ENCODE peak calls at places on chromosomes 3 and 15, in four cellular contexts. One of them, this sample, is unnamed.

GRCh38 chr15:99566157-99566900 is 545 bp downstream of the MEF2A start:
- DNase-seq in A549: no peak
- DNase-seq in SK-N-SH: peak
- DNase-seq in HepG2: no peak
- DNase-seq in this sample: no peak

GRCh38 chr3:8336456-8336855 is 165.2 kb upstream of the LMCD1 start:
- DNase-seq in SK-N-SH: no peak
- DNase-seq in A549: peak
- DNase-seq in HepG2: peak
- DNase-seq in this sample: peak

GRCh38 chr3:42139740-42140453 is 48.7 kb downstream of the TRAK1 start:
- DNase-seq in SK-N-SH: no peak
- DNase-seq in HepG2: no peak
- DNase-seq in A549: no peak
- DNase-seq in this sample: no peak

GRCh38 chr3:137692803-137693431 is 71.2 kb upstream of the SOX14 start:
- DNase-seq in A549: peak
- DNase-seq in HepG2: peak
- DNase-seq in SK-N-SH: peak
- DNase-seq in this sample: peak

GRCh38 chr3:141176775-141177174 is 54.9 kb upstream of the PXYLP1 start:
- DNase-seq in HepG2: no peak
- DNase-seq in SK-N-SH: no peak
- DNase-seq in A549: no peak
- DNase-seq in this sample: no peak

GRCh38 chr3:112403101-112403500 is 70.1 kb downstream of the CD200 start:
- DNase-seq in SK-N-SH: no peak
- DNase-seq in HepG2: no peak
- DNase-seq in A549: no peak
- DNase-seq in this sample: no peak

GRCh38 chr15:90529369-90530249 is at the start of gene CRTC3:
- DNase-seq in A549: peak
- DNase-seq in HepG2: no peak
- DNase-seq in SK-N-SH: peak
- DNase-seq in this sample: peak

GRCh38 chr3:46998121-46998851 is 18.8 kb downstream of the NBEAL2 start:
- DNase-seq in SK-N-SH: peak
- DNase-seq in A549: peak
- DNase-seq in HepG2: peak
- DNase-seq in this sample: peak

GRCh38 chr15:85164841-85165466 is 183.3 kb downstream of the PDE8A start:
- DNase-seq in A549: no peak
- DNase-seq in SK-N-SH: no peak
- DNase-seq in HepG2: no peak
- DNase-seq in this sample: no peak

GRCh38 chr3:65963787-65964707 is 74.7 kb downstream of the MAGI1 start:
- DNase-seq in HepG2: peak
- DNase-seq in SK-N-SH: no peak
- DNase-seq in A549: peak
- DNase-seq in this sample: no peak
- TF ChIP-seq CHD2 in HepG2: no peak
- TF ChIP-seq CHD2 in SK-N-SH: no peak
- TF ChIP-seq CHD2 in A549: no peak
- TF ChIP-seq CHD2 in this sample: no peak

GRCh38 chr3:178754852-178755510 is 218.7 kb downstream of the KCNMB2 start:
- DNase-seq in SK-N-SH: no peak
- DNase-seq in A549: no peak
- DNase-seq in HepG2: no peak
- DNase-seq in this sample: no peak

GRCh38 chr3:178748874-178749273 is 212.6 kb downstream of the KCNMB2 start:
- DNase-seq in SK-N-SH: no peak
- DNase-seq in HepG2: no peak
- DNase-seq in A549: no peak
- DNase-seq in this sample: no peak

GRCh38 chr3:178750639-178751038 is 214.4 kb downstream of the KCNMB2 start:
- DNase-seq in HepG2: no peak
- DNase-seq in SK-N-SH: no peak
- DNase-seq in A549: no peak
- DNase-seq in this sample: no peak

GRCh38 chr3:178752843-178753242 is 216.6 kb downstream of the KCNMB2 start:
- DNase-seq in HepG2: no peak
- DNase-seq in SK-N-SH: no peak
- DNase-seq in A549: no peak
- DNase-seq in this sample: no peak
- TF ChIP-seq CHD2 in HepG2: no peak
- TF ChIP-seq CHD2 in SK-N-SH: no peak
- TF ChIP-seq CHD2 in A549: no peak
- TF ChIP-seq CHD2 in this sample: no peak

DNA sequence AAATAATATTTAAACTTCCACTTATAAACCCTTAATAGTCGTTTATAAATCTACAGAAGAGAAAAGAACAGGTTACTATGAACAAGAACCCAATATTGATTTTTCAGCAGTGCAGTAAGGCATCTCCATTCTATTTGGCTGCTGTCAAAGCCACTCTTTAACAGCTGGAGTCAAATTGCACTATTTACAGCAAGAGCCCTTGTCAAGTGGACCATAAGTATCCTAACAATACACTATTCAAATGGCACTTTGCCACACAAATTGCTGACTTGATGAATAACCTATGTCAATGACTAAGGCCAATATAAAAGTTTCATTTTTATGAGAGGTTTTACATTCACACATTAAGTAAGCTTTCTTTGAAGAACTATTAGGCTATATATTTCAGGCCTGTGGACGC is 100.6 kb downstream of the WDR72 start:
- DNase-seq in HepG2: no peak
- DNase-seq in A549: no peak
- DNase-seq in SK-N-SH: no peak
- DNase-seq in this sample: no peak
- TF ChIP-seq CHD2 in HepG2: no peak
- TF ChIP-seq CHD2 in A549: no peak
- TF ChIP-seq CHD2 in SK-N-SH: no peak
- TF ChIP-seq CHD2 in this sample: no peak

DNA sequence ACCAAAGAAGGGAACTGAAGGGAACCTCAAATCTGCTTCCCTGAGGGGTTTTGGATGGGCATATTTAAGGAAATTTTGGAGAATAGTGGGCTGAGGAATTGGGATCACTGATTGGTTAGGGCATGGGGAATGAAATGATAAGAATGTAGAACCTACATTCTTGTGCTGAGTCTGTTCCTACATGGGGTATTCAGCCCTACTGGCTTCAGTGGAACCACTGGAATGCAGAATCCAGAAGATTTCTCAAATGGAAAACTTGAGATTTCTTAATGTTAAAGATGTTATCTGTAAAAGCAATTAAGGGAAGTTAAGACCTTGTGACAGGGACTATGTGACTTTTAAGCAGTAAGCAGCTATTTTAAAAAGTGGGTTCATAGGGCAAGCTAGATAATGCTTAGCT is 1062.4 kb downstream of the AGBL1 start:
- DNase-seq in A549: no peak
- DNase-seq in SK-N-SH: no peak
- DNase-seq in HepG2: no peak
- DNase-seq in this sample: no peak
- TF ChIP-seq CHD2 in A549: no peak
- TF ChIP-seq CHD2 in SK-N-SH: no peak
- TF ChIP-seq CHD2 in HepG2: no peak
- TF ChIP-seq CHD2 in this sample: no peak

GRCh38 chr15:70593795-70594194 is 169.6 kb downstream of the UACA start:
- DNase-seq in A549: no peak
- DNase-seq in SK-N-SH: no peak
- DNase-seq in HepG2: no peak
- DNase-seq in this sample: no peak

GRCh38 chr15:70597056-70597603 is 166.2 kb downstream of the UACA start:
- DNase-seq in SK-N-SH: no peak
- DNase-seq in HepG2: peak
- DNase-seq in A549: peak
- DNase-seq in this sample: no peak

GRCh38 chr15:70602281-70602680 is 161.1 kb downstream of the UACA start:
- DNase-seq in A549: no peak
- DNase-seq in HepG2: no peak
- DNase-seq in SK-N-SH: no peak
- DNase-seq in this sample: no peak

GRCh38 chr15:70597945-70598344 is 165.4 kb downstream of the UACA start:
- DNase-seq in HepG2: no peak
- DNase-seq in A549: no peak
- DNase-seq in SK-N-SH: no peak
- DNase-seq in this sample: no peak

GRCh38 chr15:70596354-70597055 is 166.9 kb downstream of the UACA start:
- DNase-seq in HepG2: peak
- DNase-seq in SK-N-SH: no peak
- DNase-seq in A549: peak
- DNase-seq in this sample: no peak
- TF ChIP-seq CHD2 in HepG2: no peak
- TF ChIP-seq CHD2 in SK-N-SH: no peak
- TF ChIP-seq CHD2 in A549: no peak
- TF ChIP-seq CHD2 in this sample: no peak

GRCh38 chr3:31009881-31010280 is 115.4 kb upstream of the GADL1 start:
- DNase-seq in SK-N-SH: no peak
- DNase-seq in A549: no peak
- DNase-seq in HepG2: peak
- DNase-seq in this sample: no peak

GRCh38 chr3:31008986-31009385 is 114.5 kb upstream of the GADL1 start:
- DNase-seq in SK-N-SH: no peak
- DNase-seq in HepG2: no peak
- DNase-seq in A549: no peak
- DNase-seq in this sample: no peak

GRCh38 chr3:31002730-31003129 is 108.3 kb upstream of the GADL1 start:
- DNase-seq in HepG2: no peak
- DNase-seq in A549: no peak
- DNase-seq in SK-N-SH: no peak
- DNase-seq in this sample: no peak

GRCh38 chr3:31004025-31004678 is 109.7 kb upstream of the GADL1 start:
- DNase-seq in HepG2: no peak
- DNase-seq in SK-N-SH: peak
- DNase-seq in A549: no peak
- DNase-seq in this sample: no peak
- TF ChIP-seq CHD2 in HepG2: no peak
- TF ChIP-seq CHD2 in SK-N-SH: no peak
- TF ChIP-seq CHD2 in A549: no peak
- TF ChIP-seq CHD2 in this sample: no peak

DNA sequence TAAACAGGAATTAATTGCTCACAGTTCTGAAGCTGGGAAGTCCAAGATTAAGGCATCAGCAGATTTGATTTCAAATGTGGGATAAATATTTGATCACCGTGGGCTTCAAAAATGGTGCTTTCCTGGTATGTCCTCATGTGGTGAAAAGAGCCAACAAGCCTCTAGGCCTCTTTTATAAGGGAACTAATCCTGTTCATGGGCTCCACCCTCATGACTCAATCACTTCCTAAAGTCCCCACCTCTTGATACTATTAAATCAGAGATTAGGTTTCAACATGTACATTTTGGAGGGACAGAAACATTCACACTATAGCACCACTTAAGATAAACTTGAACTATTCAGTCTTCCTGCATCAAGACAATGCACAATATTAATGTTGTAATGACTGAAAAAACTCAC is 800.8 kb downstream of the NAALADL2 start:
- DNase-seq in A549: no peak
- DNase-seq in HepG2: no peak
- DNase-seq in SK-N-SH: no peak
- DNase-seq in this sample: no peak
- TF ChIP-seq CHD2 in A549: no peak
- TF ChIP-seq CHD2 in HepG2: no peak
- TF ChIP-seq CHD2 in SK-N-SH: no peak
- TF ChIP-seq CHD2 in this sample: no peak

GRCh38 chr3:169769287-169770181 is at the start of gene ACTRT3:
- DNase-seq in SK-N-SH: peak
- DNase-seq in A549: peak
- DNase-seq in HepG2: peak
- DNase-seq in this sample: no peak
- TF ChIP-seq CHD2 in SK-N-SH: peak
- TF ChIP-seq CHD2 in A549: peak
- TF ChIP-seq CHD2 in HepG2: peak
- TF ChIP-seq CHD2 in this sample: peak

DNA sequence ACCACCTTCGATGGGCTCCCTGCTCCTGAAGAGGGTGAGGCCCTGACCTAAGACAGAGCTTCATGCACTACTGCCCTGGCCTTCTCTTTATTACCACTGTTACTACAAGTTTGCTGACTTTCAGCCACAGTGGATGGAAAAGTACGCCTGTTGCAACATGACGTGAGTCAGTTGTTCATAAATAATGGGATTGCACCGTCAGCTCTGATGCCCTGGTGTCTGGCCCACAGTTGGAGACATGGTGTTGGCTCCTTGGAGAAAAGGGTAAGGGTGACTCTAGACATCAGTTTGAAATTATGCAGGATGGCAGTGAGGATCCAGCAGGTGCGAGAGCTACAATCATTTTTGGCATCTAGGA is 5.4 kb downstream of the PAQR5 start:
- DNase-seq in HepG2: peak
- DNase-seq in SK-N-SH: no peak
- DNase-seq in A549: peak
- DNase-seq in this sample: no peak
- TF ChIP-seq CHD2 in HepG2: no peak
- TF ChIP-seq CHD2 in SK-N-SH: no peak
- TF ChIP-seq CHD2 in A549: no peak
- TF ChIP-seq CHD2 in this sample: no peak

DNA sequence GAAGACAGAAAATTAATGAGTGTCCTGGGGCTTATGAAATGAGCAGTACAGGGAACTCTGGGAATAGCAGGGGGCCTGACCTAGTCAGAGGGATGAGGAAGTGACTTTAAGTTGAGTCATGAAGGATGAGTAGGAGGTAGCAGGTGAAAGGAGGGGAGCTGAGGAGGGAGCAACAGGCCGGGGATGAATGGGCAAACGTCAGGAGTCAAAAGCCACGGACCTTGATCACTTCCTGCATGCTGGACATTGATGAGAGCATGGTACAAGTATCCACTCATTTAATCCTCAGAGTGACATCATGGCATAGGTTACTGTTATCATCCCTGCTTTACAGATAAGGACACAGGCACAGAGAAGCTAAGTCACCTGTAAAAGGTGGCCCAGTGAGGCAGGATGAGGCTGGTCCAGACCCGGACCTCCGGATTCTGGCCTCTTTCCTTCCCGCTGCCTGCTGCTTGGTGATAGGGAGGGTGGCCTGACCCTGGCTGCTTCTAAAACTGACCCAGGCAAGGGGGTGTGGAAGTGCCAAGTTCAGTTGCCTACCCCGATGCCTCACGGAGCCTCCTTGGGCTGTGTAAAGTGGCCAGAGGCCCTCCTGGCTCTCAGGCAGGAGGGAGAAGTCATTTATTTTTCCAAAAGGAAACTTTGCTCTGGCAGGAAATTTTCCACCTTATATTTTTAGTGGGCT is 7.6 kb downstream of the CORO2B start:
- DNase-seq in HepG2: peak
- DNase-seq in A549: peak
- DNase-seq in SK-N-SH: no peak
- DNase-seq in this sample: no peak
- TF ChIP-seq CHD2 in HepG2: no peak
- TF ChIP-seq CHD2 in A549: no peak
- TF ChIP-seq CHD2 in SK-N-SH: no peak
- TF ChIP-seq CHD2 in this sample: no peak